ENCODE peak calls at places on chromosomes 2 and 18, in seven cellular contexts. Z is stimulated activated CD4-positive, alpha-beta T cell treated with anti-CD3 and anti-CD28 coated beads, TNF-alpha, amount 100 ng/mL, for 4 hours; H is activated T-cell treated with anti-CD3 and anti-CD28 coated beads, Interleukin-2, amount 50 U/mL, for 48 hours; J is cerebellum; P is head of caudate nucleus; V is mesenteric fat pad; F is HT1080. G is an unnamed sample.

GRCh38 chr2:234292205-234292954 is 204.5 kb downstream of the ARL4C start:
- DNase-seq in Z (no peak), H (peak), J (no peak), P (peak), V (no peak), F (peak), G (no peak)

GRCh38 chr2:32926708-32927084 is 20.1 kb upstream of the LTBP1 start:
- DNase-seq in Z (no peak), H (no peak), J (no peak), P (peak), V (no peak), F (peak), G (no peak)

GRCh38 chr18:54215069-54215468 is 9.4 kb downstream of the MBD2 start:
- DNase-seq in Z (no peak), H (no peak), J (no peak), P (no peak), V (no peak), F (no peak), G (peak)

GRCh38 chr2:176639016-176639343 is 369.7 kb downstream of the MTX2 start:
- DNase-seq in Z (no peak), H (no peak), J (no peak), P (no peak), V (no peak), F (no peak), G (no peak)

GRCh38 chr2:106294182-106294581 is 100.1 kb upstream of the UXS1 start:
- DNase-seq in Z (no peak), H (no peak), J (no peak), P (no peak), V (no peak), F (no peak), G (no peak)

GRCh38 chr2:229900012-229900411 is 21.8 kb downstream of the TRIP12 start:
- DNase-seq in Z (no peak), H (no peak), J (no peak), P (no peak), V (no peak), F (no peak), G (no peak)

GRCh38 chr2:75476778-75477177 is 84.0 kb downstream of the EVA1A start:
- DNase-seq in Z (no peak), H (no peak), J (no peak), P (peak), V (no peak), F (peak), G (peak)

GRCh38 chr2:177812713-177813396 is 259.7 kb downstream of the PDE11A start:
- DNase-seq in Z (no peak), H (no peak), J (no peak), P (no peak), V (no peak), F (no peak), G (no peak)

GRCh38 chr2:165406053-165406628 is 63.4 kb upstream of the CSRNP3 start:
- DNase-seq in Z (no peak), H (no peak), J (no peak), P (no peak), V (no peak), F (peak), G (no peak)

GRCh38 chr2:41610501-41611242 is 437.1 kb upstream of the PKDCC start:
- DNase-seq in Z (no peak), H (no peak), J (peak), P (no peak), V (no peak), F (no peak), G (no peak)

GRCh38 chr2:39736593-39736992 is 42.5 kb downstream of the THUMPD2 start:
- DNase-seq in Z (no peak), H (no peak), J (no peak), P (no peak), V (no peak), F (no peak), G (peak)

GRCh38 chr2:72695676-72696075 is 130.2 kb downstream of the EXOC6B start:
- DNase-seq in Z (no peak), H (no peak), J (no peak), P (no peak), V (no peak), F (no peak), G (no peak)

GRCh38 chr2:233448220-233448559 is 93.9 kb downstream of the DGKD start:
- DNase-seq in Z (no peak), H (no peak), J (no peak), P (peak), V (no peak), F (no peak), G (no peak)

GRCh38 chr2:196427996-196428634 is 211.4 kb upstream of the CCDC150 start:
- DNase-seq in Z (no peak), H (no peak), J (no peak), P (no peak), V (no peak), F (no peak), G (no peak)

GRCh38 chr18:13232060-13232917 is 13.7 kb downstream of the LDLRAD4 start:
- DNase-seq in Z (no peak), H (peak), J (peak), P (peak), V (no peak), F (no peak), G (no peak)

GRCh38 chr18:395481-396250 is 104.8 kb downstream of the COLEC12 start:
- DNase-seq in Z (no peak), H (no peak), J (no peak), P (no peak), V (no peak), F (peak), G (peak)

GRCh38 chr2:72082021-72082739 is 65.5 kb downstream of the CYP26B1 start:
- DNase-seq in Z (no peak), H (no peak), J (no peak), P (no peak), V (no peak), F (no peak), G (peak)

GRCh38 chr18:50649821-50650220 is 89.9 kb downstream of the MAPK4 start:
- DNase-seq in Z (no peak), H (no peak), J (peak), P (no peak), V (no peak), F (peak), G (no peak)

GRCh38 chr2:239818531-239819011 is 206.6 kb downstream of the NDUFA10 start:
- DNase-seq in Z (no peak), H (no peak), J (no peak), P (peak), V (peak), F (no peak), G (no peak)

GRCh38 chr2:40304340-40304739 is 147.6 kb downstream of the SLC8A1 start:
- DNase-seq in Z (no peak), H (no peak), J (peak), P (no peak), V (no peak), F (no peak), G (no peak)

GRCh38 chr2:223697316-223697875 is 95.2 kb upstream of the SCG2 start:
- DNase-seq in Z (no peak), H (no peak), J (no peak), P (no peak), V (no peak), F (no peak), G (no peak)

GRCh38 chr2:98253461-98254073 is 92.7 kb upstream of the CNGA3 start:
- DNase-seq in Z (no peak), H (no peak), J (no peak), P (no peak), V (no peak), F (no peak), G (peak)

GRCh38 chr2:164515746-164516145 is 105.5 kb downstream of the GRB14 start:
- DNase-seq in Z (no peak), H (no peak), J (no peak), P (no peak), V (no peak), F (no peak), G (no peak)

GRCh38 chr2:63591566-63592175 is 2.9 kb downstream of the MDH1 start:
- DNase-seq in Z (no peak), H (no peak), J (no peak), P (no peak), V (no peak), F (no peak), G (no peak)

GRCh38 chr2:156057647-156058046 is 274.9 kb downstream of the NR4A2 start:
- DNase-seq in Z (no peak), H (no peak), J (no peak), P (no peak), V (no peak), F (no peak), G (no peak)

GRCh38 chr2:100875516-100876230 is 55.7 kb downstream of the NPAS2 start:
- DNase-seq in Z (no peak), H (no peak), J (no peak), P (no peak), V (no peak), F (no peak), G (no peak)

GRCh38 chr2:135662088-135662487 is 79.6 kb upstream of the UBXN4 start:
- DNase-seq in Z (no peak), H (no peak), J (no peak), P (no peak), V (no peak), F (no peak), G (no peak)

GRCh38 chr2:239625106-239625845 is 224.5 kb upstream of the HDAC4 start:
- DNase-seq in Z (no peak), H (no peak), J (no peak), P (no peak), V (peak), F (no peak), G (no peak)

GRCh38 chr2:240126731-240127130 is 9.4 kb downstream of the COPS9 start:
- DNase-seq in Z (no peak), H (peak), J (no peak), P (no peak), V (peak), F (no peak), G (no peak)

GRCh38 chr2:127149384-127149783 is 42.4 kb upstream of the BIN1 start:
- DNase-seq in Z (no peak), H (no peak), J (no peak), P (no peak), V (no peak), F (peak), G (peak)

GRCh38 chr2:143160732-143161707 is 31.8 kb downstream of the ARHGAP15 start:
- DNase-seq in Z (no peak), H (no peak), J (no peak), P (no peak), V (no peak), F (no peak), G (no peak)

GRCh38 chr2:120842456-120843439 is 107.1 kb downstream of the GLI2 start:
- DNase-seq in Z (no peak), H (no peak), J (no peak), P (no peak), V (no peak), F (no peak), G (no peak)

GRCh38 chr2:126943612-126944011 is 44.9 kb downstream of the TEX51 start:
- DNase-seq in Z (no peak), H (no peak), J (no peak), P (no peak), V (no peak), F (no peak), G (no peak)

GRCh38 chr2:109690822-109691541 is 76.8 kb downstream of the SOWAHC start:
- DNase-seq in Z (no peak), H (no peak), J (no peak), P (no peak), V (no peak), F (no peak), G (no peak)

GRCh38 chr18:57059366-57059765 is 87.5 kb upstream of the BOD1L2 start:
- DNase-seq in Z (no peak), H (no peak), J (no peak), P (no peak), V (no peak), F (no peak), G (no peak)